ENCODE peak calls at places on chromosomes 11 and 22, in eight cellular contexts. K is kidney epithelial cell, F is astrocyte of the cerebellum, Q is breast epithelium, Z is fibroblast of the aortic adventitia, P is astrocyte of the spinal cord, M is LNCaP clone FGC, R is astrocyte. B is an unnamed sample.

GRCh38 chr11:22169833-22170232 is 23.1 kb upstream of the ANO5 start:
- DNase-seq in K (no peak), F (no peak), Q (no peak), Z (no peak), P (no peak), M (no peak), R (no peak), B (peak)

GRCh38 chr22:36397081-36397766 is 9.5 kb upstream of the MYH9 start:
- DNase-seq in K (no peak), F (no peak), Q (no peak), Z (peak), P (no peak), M (no peak), R (peak), B (peak)

GRCh38 chr11:35682230-35683195 is 19.9 kb downstream of the TRIM44 start:
- DNase-seq in K (no peak), F (no peak), Q (no peak), Z (peak), P (peak), M (peak), R (peak), B (peak)

GRCh38 chr11:102926946-102927623 is 28.4 kb downstream of the MMP13 start:
- DNase-seq in K (no peak), F (no peak), Q (no peak), Z (no peak), P (no peak), M (no peak), R (no peak), B (no peak)

GRCh38 chr11:134915212-134915611 is 503.2 kb upstream of the B3GAT1 start:
- DNase-seq in K (no peak), F (peak), Q (no peak), Z (peak), P (peak), M (no peak), R (peak), B (peak)

GRCh38 chr11:118975771-118976709 is 4.5 kb downstream of the FOXR1 start:
- DNase-seq in K (no peak), F (peak), Q (no peak), Z (peak), P (peak), M (no peak), R (peak), B (no peak)

GRCh38 chr22:46031066-46031465 is 54.1 kb upstream of the WNT7B start:
- DNase-seq in K (no peak), F (no peak), Q (no peak), Z (no peak), P (no peak), M (no peak), R (no peak), B (no peak)

GRCh38 chr11:19656140-19656541 is 56.5 kb upstream of the NAV2 start:
- DNase-seq in K (no peak), F (no peak), Q (no peak), Z (no peak), P (no peak), M (no peak), R (no peak), B (no peak)

GRCh38 chr11:70026726-70027125 is 51.4 kb upstream of the ANO1 start:
- DNase-seq in K (no peak), F (no peak), Q (no peak), Z (no peak), P (no peak), M (no peak), R (no peak), B (no peak)

GRCh38 chr22:42313204-42313603 is 42.8 kb upstream of the TCF20 start:
- DNase-seq in K (no peak), F (no peak), Q (no peak), Z (no peak), P (no peak), M (no peak), R (no peak), B (no peak)

GRCh38 chr11:15127341-15127740 is 12.6 kb downstream of the INSC start:
- DNase-seq in K (no peak), F (no peak), Q (no peak), Z (peak), P (peak), M (no peak), R (peak), B (peak)

GRCh38 chr11:75813126-75813525 is 1.9 kb upstream of the UVRAG start:
- DNase-seq in K (no peak), F (no peak), Q (no peak), Z (no peak), P (no peak), M (no peak), R (no peak), B (peak)

GRCh38 chr11:93784935-93785360 is 866 bp downstream of the MED17 start:
- DNase-seq in K (no peak), F (no peak), Q (no peak), Z (peak), P (no peak), M (no peak), R (no peak), B (no peak)

GRCh38 chr11:117045956-117046355 is 52.3 kb downstream of the SIK3 start:
- DNase-seq in K (no peak), F (no peak), Q (no peak), Z (peak), P (no peak), M (no peak), R (no peak), B (peak)
- H3K4me3 ChIP-seq in K (no peak), F (no peak), Q (no peak), Z (no peak), P (no peak), M (no peak), R (no peak), B (no peak)

DNA sequence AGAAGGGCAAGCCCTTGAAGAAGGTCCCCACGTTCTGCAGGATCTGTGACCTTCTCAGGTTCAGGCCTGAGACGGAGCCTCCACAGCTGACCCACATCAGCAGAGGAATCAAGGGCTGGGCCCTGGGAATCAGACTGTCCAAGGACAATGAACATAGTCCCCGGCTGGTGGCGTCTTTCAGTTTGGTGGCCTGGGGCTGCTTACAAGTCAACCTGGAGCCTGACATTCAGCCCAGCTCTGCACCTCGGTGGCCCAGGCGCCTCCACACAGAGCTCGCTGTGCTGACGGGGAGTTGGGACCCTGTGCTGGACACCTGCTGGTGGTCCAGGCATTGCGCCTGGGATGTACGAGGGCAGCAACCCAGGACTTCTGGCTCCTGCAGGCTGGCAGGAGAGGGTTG is 523.5 kb downstream of the TBC1D22A start:
- DNase-seq in K (no peak), F (no peak), Q (no peak), Z (no peak), P (no peak), M (no peak), R (no peak), B (no peak)
- TF ChIP-seq CTCF in K (no peak), F (no peak), Q (no peak), Z (no peak), P (no peak), M (no peak), R (no peak), B (no peak)

GRCh38 chr11:95793111-95793510 is 2.8 kb downstream of the CEP57 start:
- DNase-seq in K (no peak), F (no peak), Q (no peak), Z (peak), P (no peak), M (no peak), R (no peak), B (peak)
- H3K4me3 ChIP-seq in K (no peak), F (no peak), Q (no peak), Z (no peak), P (no peak), M (no peak), R (no peak), B (no peak)

DNA sequence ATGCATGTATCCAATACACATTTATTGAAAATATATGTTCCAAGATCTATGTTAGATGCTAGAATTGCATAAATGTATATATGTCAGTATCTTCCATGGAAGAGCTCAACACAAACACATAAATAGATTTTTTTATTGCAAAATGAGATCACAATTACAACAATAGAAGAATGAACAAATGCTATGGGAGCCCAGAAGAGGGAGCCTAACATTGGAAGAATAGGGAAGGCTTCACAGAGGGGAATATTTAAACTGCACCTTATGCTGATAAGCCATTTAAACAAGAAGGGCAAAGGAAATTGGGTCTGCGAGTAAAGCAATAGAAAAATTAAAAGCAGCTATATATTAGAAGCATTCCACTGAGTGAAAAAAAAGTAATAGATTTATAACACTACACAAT is 96.1 kb upstream of the LRRC55 start:
- DNase-seq in K (no peak), F (no peak), Q (no peak), Z (peak), P (no peak), M (no peak), R (no peak), B (peak)
- TF ChIP-seq CTCF in K (no peak), F (no peak), Q (no peak), Z (peak), P (peak), M (peak), R (no peak), B (peak)

DNA sequence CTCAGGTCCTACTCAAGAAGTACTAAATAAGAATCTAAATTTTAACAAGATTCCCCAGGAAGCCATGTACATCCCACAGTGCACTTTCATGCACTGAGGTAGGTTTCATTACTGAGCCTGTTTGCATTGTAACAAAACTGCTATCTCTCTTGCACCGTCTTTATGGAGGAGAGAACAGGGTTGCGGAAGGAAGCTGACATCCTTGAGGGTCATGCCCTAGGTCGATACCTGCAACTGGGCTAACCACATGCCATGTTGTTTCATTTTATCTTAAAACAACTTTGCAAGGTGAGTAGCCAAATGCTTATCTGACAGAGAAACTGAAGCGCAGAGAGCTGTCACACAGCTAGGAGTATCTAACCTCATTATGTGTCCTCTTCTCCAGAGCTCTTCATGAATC is 656.3 kb upstream of the TENM4 start:
- DNase-seq in K (no peak), F (no peak), Q (no peak), Z (no peak), P (no peak), M (no peak), R (no peak), B (no peak)
- H3K4me3 ChIP-seq in K (no peak), F (no peak), Q (no peak), Z (no peak), P (no peak), M (no peak), R (no peak), B (no peak)

GRCh38 chr11:12981879-12982531 is 27.1 kb upstream of the RASSF10 start:
- DNase-seq in K (no peak), F (no peak), Q (no peak), Z (peak), P (no peak), M (no peak), R (no peak), B (peak)
- TF ChIP-seq CTCF in K (no peak), F (no peak), Q (no peak), Z (peak), P (no peak), M (no peak), R (no peak), B (no peak)

GRCh38 chr11:116981216-116981887 is 116.9 kb downstream of the SIK3 start:
- DNase-seq in K (no peak), F (no peak), Q (no peak), Z (peak), P (no peak), M (no peak), R (no peak), B (peak)

GRCh38 chr11:116984186-116984585 is 114.0 kb downstream of the SIK3 start:
- DNase-seq in K (no peak), F (no peak), Q (no peak), Z (no peak), P (no peak), M (no peak), R (peak), B (peak)

GRCh38 chr11:116976941-116977570 is 121.2 kb downstream of the SIK3 start:
- DNase-seq in K (no peak), F (no peak), Q (no peak), Z (peak), P (no peak), M (no peak), R (no peak), B (peak)

GRCh38 chr11:116984589-116984988 is 113.6 kb downstream of the SIK3 start:
- DNase-seq in K (no peak), F (peak), Q (no peak), Z (peak), P (peak), M (no peak), R (peak), B (peak)

GRCh38 chr11:116980136-116980793 is 118.0 kb downstream of the SIK3 start:
- DNase-seq in K (no peak), F (no peak), Q (no peak), Z (no peak), P (no peak), M (no peak), R (no peak), B (no peak)
- H3K4me3 ChIP-seq in K (no peak), F (no peak), Q (no peak), Z (no peak), P (no peak), M (no peak), R (no peak), B (no peak)

DNA sequence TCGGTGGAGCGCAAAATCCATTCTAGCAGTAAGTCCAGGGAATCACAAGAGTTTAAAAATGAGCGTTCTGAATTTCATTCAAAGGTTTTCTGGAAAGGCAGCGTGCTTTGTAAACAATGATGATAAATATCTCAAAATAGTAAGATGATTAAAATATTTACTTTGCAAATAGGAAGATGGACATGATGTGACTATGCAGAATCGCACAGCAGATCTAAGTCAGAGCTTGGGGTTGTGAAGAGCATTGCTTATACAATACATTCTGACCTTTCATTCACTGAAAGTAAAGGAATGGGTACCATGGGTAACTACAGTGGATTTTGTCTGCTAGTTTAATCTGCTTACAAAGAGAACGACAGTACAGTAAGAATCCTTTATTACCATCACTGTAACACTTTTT is 77.5 kb downstream of the PPP6R3 start:
- DNase-seq in K (no peak), F (no peak), Q (no peak), Z (no peak), P (no peak), M (peak), R (no peak), B (no peak)
- TF ChIP-seq CTCF in K (no peak), F (no peak), Q (no peak), Z (no peak), P (no peak), M (no peak), R (no peak), B (no peak)

DNA sequence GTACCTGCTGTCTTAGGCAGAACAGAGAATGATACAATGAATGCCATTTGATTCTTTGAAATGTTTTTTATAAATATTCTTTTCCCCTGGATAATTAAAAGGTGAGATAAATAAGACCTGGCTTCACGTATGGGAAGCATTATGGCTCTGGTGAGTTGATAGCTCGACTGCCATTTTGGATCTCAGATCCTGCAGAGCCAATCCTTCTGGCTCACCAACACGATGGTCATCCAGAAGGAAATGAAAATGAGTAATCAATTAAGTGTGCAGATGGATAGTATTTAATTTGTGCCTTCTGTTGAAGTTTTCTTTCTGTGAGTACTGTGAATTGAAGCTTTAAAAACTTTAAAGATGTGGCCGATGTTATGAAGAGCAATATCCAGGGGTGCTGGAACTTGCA is 2.7 kb downstream of the TNRC6B start:
- DNase-seq in K (no peak), F (no peak), Q (no peak), Z (no peak), P (no peak), M (no peak), R (no peak), B (no peak)
- H3K4me3 ChIP-seq in K (no peak), F (peak), Q (peak), Z (peak), P (peak), M (peak), R (peak), B (peak)